ENCODE peak calls at places on chromosomes 3 and 15, in seven cellular contexts. One of them, this sample, is unnamed.

GRCh38 chr15:57881361-57881760 is 174.8 kb downstream of the POLR2M start:
- DNase-seq in IMR-90: no peak
- DNase-seq in NB4: no peak
- DNase-seq in GM12891: no peak
- DNase-seq in body of pancreas: no peak
- DNase-seq in ovary: no peak
- DNase-seq in Peyer's patch: no peak
- DNase-seq in this sample: no peak

GRCh38 chr15:59659366-59659765 is 2.1 kb upstream of the GTF2A2 start:
- DNase-seq in body of pancreas: no peak
- DNase-seq in IMR-90: no peak
- DNase-seq in ovary: no peak
- DNase-seq in Peyer's patch: no peak
- DNase-seq in NB4: no peak
- DNase-seq in GM12891: no peak
- DNase-seq in this sample: no peak

GRCh38 chr15:47993051-47993450 is 127.7 kb upstream of the SLC24A5 start:
- DNase-seq in body of pancreas: no peak
- DNase-seq in IMR-90: no peak
- DNase-seq in ovary: no peak
- DNase-seq in NB4: no peak
- DNase-seq in Peyer's patch: no peak
- DNase-seq in GM12891: no peak
- DNase-seq in this sample: no peak

GRCh38 chr15:90106522-90107117 is 4.4 kb upstream of the IDH2 start:
- DNase-seq in IMR-90: peak
- DNase-seq in ovary: no peak
- DNase-seq in Peyer's patch: no peak
- DNase-seq in body of pancreas: no peak
- DNase-seq in GM12891: no peak
- DNase-seq in NB4: peak
- DNase-seq in this sample: peak

GRCh38 chr3:172096881-172097420 is 57.6 kb downstream of the FNDC3B start:
- DNase-seq in IMR-90: peak
- DNase-seq in ovary: no peak
- DNase-seq in body of pancreas: peak
- DNase-seq in Peyer's patch: no peak
- DNase-seq in NB4: peak
- DNase-seq in GM12891: no peak
- DNase-seq in this sample: no peak

GRCh38 chr3:9151240-9151639 is 98.2 kb downstream of the SRGAP3 start:
- DNase-seq in IMR-90: no peak
- DNase-seq in GM12891: no peak
- DNase-seq in Peyer's patch: no peak
- DNase-seq in NB4: no peak
- DNase-seq in ovary: no peak
- DNase-seq in body of pancreas: no peak
- DNase-seq in this sample: no peak

GRCh38 chr15:64502537-64502936 is 42.2 kb downstream of the ZNF609 start:
- DNase-seq in ovary: no peak
- DNase-seq in body of pancreas: no peak
- DNase-seq in IMR-90: peak
- DNase-seq in Peyer's patch: no peak
- DNase-seq in GM12891: no peak
- DNase-seq in NB4: peak
- DNase-seq in this sample: no peak

GRCh38 chr15:95839367-95839782 is 491.1 kb upstream of the NR2F2 start:
- DNase-seq in Peyer's patch: no peak
- DNase-seq in body of pancreas: no peak
- DNase-seq in NB4: no peak
- DNase-seq in ovary: no peak
- DNase-seq in GM12891: peak
- DNase-seq in IMR-90: no peak
- DNase-seq in this sample: no peak

GRCh38 chr3:120566243-120566980 is 29.7 kb upstream of the NDUFB4 start:
- DNase-seq in body of pancreas: no peak
- DNase-seq in ovary: no peak
- DNase-seq in Peyer's patch: no peak
- DNase-seq in NB4: no peak
- DNase-seq in GM12891: no peak
- DNase-seq in IMR-90: no peak
- DNase-seq in this sample: no peak

GRCh38 chr15:71448688-71449114 is 333.4 kb downstream of the THSD4 start:
- DNase-seq in ovary: no peak
- DNase-seq in NB4: peak
- DNase-seq in body of pancreas: peak
- DNase-seq in Peyer's patch: no peak
- DNase-seq in IMR-90: peak
- DNase-seq in GM12891: no peak
- DNase-seq in this sample: no peak

GRCh38 chr15:64157599-64158125 is 5.2 kb downstream of the PPIB start:
- DNase-seq in NB4: no peak
- DNase-seq in Peyer's patch: no peak
- DNase-seq in GM12891: no peak
- DNase-seq in ovary: no peak
- DNase-seq in body of pancreas: no peak
- DNase-seq in IMR-90: no peak
- DNase-seq in this sample: no peak

GRCh38 chr3:42072583-42072924 is 18.6 kb upstream of the TRAK1 start:
- DNase-seq in ovary: no peak
- DNase-seq in GM12891: no peak
- DNase-seq in NB4: no peak
- DNase-seq in body of pancreas: no peak
- DNase-seq in Peyer's patch: no peak
- DNase-seq in IMR-90: no peak
- DNase-seq in this sample: no peak

GRCh38 chr15:38671675-38672141 is 107.1 kb upstream of the RASGRP1 start:
- DNase-seq in GM12891: no peak
- DNase-seq in body of pancreas: no peak
- DNase-seq in IMR-90: peak
- DNase-seq in NB4: no peak
- DNase-seq in ovary: no peak
- DNase-seq in Peyer's patch: peak
- DNase-seq in this sample: no peak

GRCh38 chr3:67937498-67938118 is 283.2 kb upstream of the SUCLG2 start:
- DNase-seq in ovary: no peak
- DNase-seq in body of pancreas: no peak
- DNase-seq in Peyer's patch: no peak
- DNase-seq in NB4: no peak
- DNase-seq in IMR-90: no peak
- DNase-seq in GM12891: no peak
- DNase-seq in this sample: no peak

GRCh38 chr15:88769161-88769971 is 33.9 kb upstream of the ACAN start:
- DNase-seq in NB4: no peak
- DNase-seq in IMR-90: peak
- DNase-seq in body of pancreas: no peak
- DNase-seq in Peyer's patch: no peak
- DNase-seq in ovary: no peak
- DNase-seq in GM12891: no peak
- DNase-seq in this sample: no peak

GRCh38 chr3:52835766-52836470 is 1.1 kb upstream of the MUSTN1 start:
- DNase-seq in NB4: no peak
- DNase-seq in GM12891: no peak
- DNase-seq in ovary: no peak
- DNase-seq in body of pancreas: no peak
- DNase-seq in IMR-90: no peak
- DNase-seq in Peyer's patch: no peak
- DNase-seq in this sample: no peak

GRCh38 chr3:52833202-52833601 is 1.6 kb downstream of the MUSTN1 start:
- DNase-seq in Peyer's patch: no peak
- DNase-seq in IMR-90: no peak
- DNase-seq in ovary: no peak
- DNase-seq in GM12891: no peak
- DNase-seq in NB4: no peak
- DNase-seq in body of pancreas: no peak
- DNase-seq in this sample: no peak

GRCh38 chr3:52836991-52837390 is 2.2 kb upstream of the MUSTN1 start:
- DNase-seq in GM12891: no peak
- DNase-seq in NB4: no peak
- DNase-seq in body of pancreas: no peak
- DNase-seq in Peyer's patch: no peak
- DNase-seq in ovary: no peak
- DNase-seq in IMR-90: no peak
- DNase-seq in this sample: no peak

GRCh38 chr3:52836471-52836845 is 1.6 kb upstream of the MUSTN1 start:
- DNase-seq in NB4: peak
- DNase-seq in ovary: no peak
- DNase-seq in GM12891: no peak
- DNase-seq in body of pancreas: no peak
- DNase-seq in Peyer's patch: no peak
- DNase-seq in IMR-90: no peak
- DNase-seq in this sample: no peak

DNA sequence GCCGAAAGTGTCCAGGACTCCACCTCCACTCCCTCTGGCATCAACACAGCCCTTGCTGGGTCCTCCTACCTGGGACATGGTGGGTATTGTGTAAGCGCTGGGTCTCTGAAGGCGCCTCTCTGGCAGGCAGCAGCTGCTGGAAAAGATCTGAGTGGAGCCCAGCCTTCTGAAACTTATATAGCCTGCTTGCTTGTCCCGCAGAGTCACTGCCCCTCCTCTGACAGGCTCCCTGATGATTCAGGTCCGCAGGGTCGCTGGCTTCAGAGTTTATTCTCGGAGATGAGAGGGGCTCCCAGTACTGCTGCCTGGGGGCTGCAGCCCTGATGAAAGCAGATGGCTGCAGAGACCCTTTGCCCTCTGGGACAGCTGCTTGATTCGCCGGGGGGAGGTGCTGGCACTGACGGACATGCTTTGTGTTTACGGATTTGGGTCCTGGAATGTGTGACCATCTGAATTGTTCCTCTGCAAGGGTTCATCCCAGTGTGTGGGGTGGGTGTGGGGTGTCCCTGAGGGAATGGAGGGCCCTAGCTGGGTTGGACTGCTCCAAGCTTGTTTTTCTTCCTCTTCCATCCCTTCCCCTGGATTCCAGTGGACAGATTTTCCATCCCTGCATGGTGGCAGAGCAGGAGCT is at the start of gene MUSTN1:
- DNase-seq in GM12891: no peak
- DNase-seq in NB4: peak
- DNase-seq in ovary: no peak
- DNase-seq in Peyer's patch: no peak
- DNase-seq in body of pancreas: no peak
- DNase-seq in IMR-90: peak
- DNase-seq in this sample: no peak
- TF ChIP-seq POLR2A in GM12891: no peak
- TF ChIP-seq POLR2A in NB4: no peak
- TF ChIP-seq POLR2A in ovary: no peak
- TF ChIP-seq POLR2A in Peyer's patch: no peak
- TF ChIP-seq POLR2A in body of pancreas: no peak
- TF ChIP-seq POLR2A in IMR-90: no peak
- TF ChIP-seq POLR2A in this sample: no peak

GRCh38 chr3:123700791-123701712 is 116.2 kb upstream of the HACD2 start:
- DNase-seq in ovary: peak
- DNase-seq in body of pancreas: no peak
- DNase-seq in NB4: no peak
- DNase-seq in Peyer's patch: no peak
- DNase-seq in IMR-90: peak
- DNase-seq in GM12891: no peak
- DNase-seq in this sample: no peak
- TF ChIP-seq POLR2A in ovary: no peak
- TF ChIP-seq POLR2A in body of pancreas: no peak
- TF ChIP-seq POLR2A in NB4: no peak
- TF ChIP-seq POLR2A in Peyer's patch: no peak
- TF ChIP-seq POLR2A in IMR-90: no peak
- TF ChIP-seq POLR2A in GM12891: no peak
- TF ChIP-seq POLR2A in this sample: no peak

DNA sequence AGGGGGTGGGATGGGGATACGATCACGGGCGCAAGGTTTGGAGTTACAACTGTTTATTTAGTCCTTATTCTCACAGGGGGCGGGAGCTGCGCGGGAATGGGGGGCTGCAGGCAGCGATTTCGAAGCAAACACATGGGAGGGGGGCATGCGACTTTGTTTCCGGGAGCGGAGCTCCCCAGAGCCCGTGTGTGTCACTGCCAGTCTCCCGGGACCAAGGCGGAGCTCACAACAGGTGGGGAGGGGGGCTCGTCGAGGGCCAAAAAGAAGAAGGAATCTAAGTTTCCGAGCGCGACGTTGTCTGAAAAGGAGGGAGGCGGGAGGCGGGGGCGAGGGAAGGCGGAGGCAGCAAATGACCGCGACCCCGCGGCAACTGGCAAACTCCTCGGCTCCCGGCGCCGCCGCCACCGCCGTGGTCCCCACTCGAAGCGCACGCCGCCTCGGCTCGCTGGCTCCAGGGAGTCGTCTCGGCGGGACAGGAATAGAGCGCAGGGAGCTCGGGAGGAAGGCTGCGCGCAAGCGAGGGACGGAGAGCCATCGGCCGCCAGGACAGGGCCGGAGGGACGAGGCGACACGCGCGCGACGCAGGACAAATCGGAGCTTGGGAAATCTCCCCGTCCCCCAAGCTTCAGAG is 1.4 kb downstream of the FOXP1 start:
- DNase-seq in body of pancreas: peak
- DNase-seq in IMR-90: no peak
- DNase-seq in ovary: peak
- DNase-seq in GM12891: no peak
- DNase-seq in Peyer's patch: peak
- DNase-seq in NB4: peak
- DNase-seq in this sample: peak
- TF ChIP-seq POLR2A in body of pancreas: peak
- TF ChIP-seq POLR2A in IMR-90: no peak
- TF ChIP-seq POLR2A in ovary: no peak
- TF ChIP-seq POLR2A in GM12891: no peak
- TF ChIP-seq POLR2A in Peyer's patch: no peak
- TF ChIP-seq POLR2A in NB4: peak
- TF ChIP-seq POLR2A in this sample: peak

DNA sequence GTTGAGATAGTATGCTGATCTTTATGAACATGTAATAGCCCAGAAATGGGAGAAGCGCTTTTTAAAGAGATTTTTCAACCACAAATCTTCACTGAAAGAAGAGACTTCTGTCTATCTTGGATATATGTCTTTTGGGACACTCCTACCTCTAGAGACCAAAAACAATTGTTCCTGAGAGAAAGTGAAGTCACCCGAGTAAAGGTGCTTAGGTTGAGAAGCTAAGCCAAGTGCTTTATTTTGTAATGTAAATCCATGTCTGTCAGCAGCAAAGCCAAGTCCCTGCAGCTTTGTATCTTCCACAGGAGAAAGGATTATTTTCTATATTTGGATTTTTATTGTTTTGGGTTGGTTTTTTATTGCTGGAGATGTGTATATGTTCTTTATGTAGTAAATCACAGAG is 32.1 kb upstream of the B3GALNT1 start:
- DNase-seq in NB4: no peak
- DNase-seq in GM12891: no peak
- DNase-seq in IMR-90: no peak
- DNase-seq in Peyer's patch: no peak
- DNase-seq in ovary: no peak
- DNase-seq in body of pancreas: no peak
- DNase-seq in this sample: no peak
- TF ChIP-seq POLR2A in NB4: no peak
- TF ChIP-seq POLR2A in GM12891: no peak
- TF ChIP-seq POLR2A in IMR-90: no peak
- TF ChIP-seq POLR2A in Peyer's patch: no peak
- TF ChIP-seq POLR2A in ovary: no peak
- TF ChIP-seq POLR2A in body of pancreas: no peak
- TF ChIP-seq POLR2A in this sample: no peak

DNA sequence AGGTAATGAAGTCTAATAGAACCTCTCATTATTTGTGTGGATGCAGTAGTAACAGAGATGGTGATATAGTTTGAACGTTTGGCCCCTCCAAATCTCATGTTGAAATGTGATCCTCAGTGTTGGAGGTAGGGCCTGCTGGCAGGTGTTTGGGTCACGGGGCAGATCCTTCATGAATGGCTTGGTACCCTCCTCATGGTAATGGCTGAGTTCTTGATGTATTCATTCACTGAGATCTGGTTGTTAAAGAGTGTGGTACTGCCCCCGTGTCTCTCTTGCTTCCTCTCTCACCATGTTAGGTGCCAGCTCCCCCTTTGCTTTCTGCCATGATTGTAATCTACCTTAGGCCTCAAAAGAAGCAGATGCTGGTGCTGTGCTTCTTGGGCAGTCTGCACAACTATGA is 606.8 kb downstream of the UNC13C start:
- DNase-seq in GM12891: no peak
- DNase-seq in Peyer's patch: no peak
- DNase-seq in body of pancreas: no peak
- DNase-seq in ovary: no peak
- DNase-seq in IMR-90: no peak
- DNase-seq in NB4: no peak
- DNase-seq in this sample: no peak
- TF ChIP-seq POLR2A in GM12891: no peak
- TF ChIP-seq POLR2A in Peyer's patch: no peak
- TF ChIP-seq POLR2A in body of pancreas: no peak
- TF ChIP-seq POLR2A in ovary: no peak
- TF ChIP-seq POLR2A in IMR-90: no peak
- TF ChIP-seq POLR2A in NB4: no peak
- TF ChIP-seq POLR2A in this sample: no peak